ENCODE peak calls at places on chromosomes 4 and X, in ten cellular contexts. One of them, this sample, is unnamed.

GRCh38 chr4:152321408-152321807 is 214.5 kb downstream of the FBXW7 start:
- DNase-seq in suprapubic skin: no peak
- DNase-seq in Peyer's patch: no peak
- DNase-seq in heart left ventricle: no peak
- DNase-seq in neuronal stem cell: no peak
- DNase-seq in PC-9: no peak
- DNase-seq in IMR-90: no peak
- DNase-seq in adrenal gland: no peak
- DNase-seq in ascending aorta: no peak
- DNase-seq in aorta: no peak
- DNase-seq in this sample: no peak

GRCh38 chr4:51845736-51846135 is 2.8 kb downstream of the DCUN1D4 start:
- DNase-seq in Peyer's patch: no peak
- DNase-seq in heart left ventricle: no peak
- DNase-seq in suprapubic skin: no peak
- DNase-seq in PC-9: no peak
- DNase-seq in adrenal gland: no peak
- DNase-seq in neuronal stem cell: no peak
- DNase-seq in ascending aorta: no peak
- DNase-seq in aorta: no peak
- DNase-seq in IMR-90: no peak
- DNase-seq in this sample: no peak

GRCh38 chr4:140675599-140676231 is 80.5 kb downstream of the TBC1D9 start:
- DNase-seq in IMR-90: peak; percentile 38
- DNase-seq in neuronal stem cell: no peak
- DNase-seq in aorta: no peak
- DNase-seq in PC-9: no peak
- DNase-seq in adrenal gland: no peak
- DNase-seq in Peyer's patch: no peak
- DNase-seq in suprapubic skin: no peak
- DNase-seq in ascending aorta: no peak
- DNase-seq in heart left ventricle: no peak
- DNase-seq in this sample: no peak

GRCh38 chr4:174222266-174222872 is 61.1 kb downstream of the FBXO8 start:
- DNase-seq in suprapubic skin: no peak
- DNase-seq in heart left ventricle: no peak
- DNase-seq in ascending aorta: no peak
- DNase-seq in Peyer's patch: no peak
- DNase-seq in neuronal stem cell: peak; percentile 3
- DNase-seq in adrenal gland: no peak
- DNase-seq in PC-9: no peak
- DNase-seq in IMR-90: peak; percentile 29
- DNase-seq in aorta: no peak
- DNase-seq in this sample: no peak

GRCh38 chr4:139919513-139919912 is 234.5 kb downstream of the MAML3 start:
- DNase-seq in heart left ventricle: no peak
- DNase-seq in Peyer's patch: no peak
- DNase-seq in aorta: no peak
- DNase-seq in adrenal gland: no peak
- DNase-seq in PC-9: no peak
- DNase-seq in suprapubic skin: no peak
- DNase-seq in ascending aorta: no peak
- DNase-seq in IMR-90: peak; percentile 65
- DNase-seq in neuronal stem cell: no peak
- DNase-seq in this sample: no peak

GRCh38 chr4:7390906-7391636 is 43.7 kb downstream of the PSAPL1 start:
- DNase-seq in PC-9: no peak
- DNase-seq in aorta: peak; percentile 58
- DNase-seq in suprapubic skin: peak; percentile 71
- DNase-seq in ascending aorta: peak; percentile 42
- DNase-seq in adrenal gland: no peak
- DNase-seq in neuronal stem cell: no peak
- DNase-seq in IMR-90: no peak
- DNase-seq in Peyer's patch: peak; percentile 9
- DNase-seq in heart left ventricle: no peak
- DNase-seq in this sample: no peak

GRCh38 chrX:15849555-15849954 is 5.1 kb downstream of the AP1S2 start:
- DNase-seq in neuronal stem cell: no peak
- DNase-seq in Peyer's patch: no peak
- DNase-seq in suprapubic skin: no peak
- DNase-seq in IMR-90: no peak
- DNase-seq in PC-9: no peak
- DNase-seq in heart left ventricle: no peak
- DNase-seq in ascending aorta: no peak
- DNase-seq in adrenal gland: no peak
- DNase-seq in aorta: no peak
- DNase-seq in this sample: no peak

GRCh38 chrX:103170216-103170615 is 44.7 kb upstream of the BEX4 start:
- DNase-seq in adrenal gland: no peak
- DNase-seq in Peyer's patch: no peak
- DNase-seq in ascending aorta: no peak
- DNase-seq in heart left ventricle: no peak
- DNase-seq in PC-9: no peak
- DNase-seq in neuronal stem cell: no peak
- DNase-seq in IMR-90: peak; percentile 29
- DNase-seq in aorta: no peak
- DNase-seq in suprapubic skin: no peak
- DNase-seq in this sample: no peak

GRCh38 chr4:168587326-168588125 is 90.7 kb downstream of the PALLD start:
- DNase-seq in IMR-90: peak; percentile 88
- DNase-seq in Peyer's patch: no peak
- DNase-seq in adrenal gland: no peak
- DNase-seq in suprapubic skin: no peak
- DNase-seq in ascending aorta: peak; percentile 75
- DNase-seq in aorta: peak; percentile 74
- DNase-seq in heart left ventricle: peak; percentile 56
- DNase-seq in PC-9: peak; percentile 74
- DNase-seq in neuronal stem cell: no peak
- DNase-seq in this sample: no peak

GRCh38 chrX:49956313-49956712 is 33.9 kb downstream of the CLCN5 start:
- DNase-seq in heart left ventricle: no peak
- DNase-seq in Peyer's patch: no peak
- DNase-seq in suprapubic skin: no peak
- DNase-seq in PC-9: no peak
- DNase-seq in aorta: no peak
- DNase-seq in adrenal gland: no peak
- DNase-seq in ascending aorta: no peak
- DNase-seq in neuronal stem cell: peak; percentile 0
- DNase-seq in IMR-90: no peak
- DNase-seq in this sample: no peak

GRCh38 chrX:139559383-139560042 is 29.0 kb downstream of the F9 start:
- DNase-seq in neuronal stem cell: peak; percentile 45
- DNase-seq in IMR-90: peak; percentile 43
- DNase-seq in adrenal gland: peak; percentile 34
- DNase-seq in PC-9: peak; percentile 7
- DNase-seq in heart left ventricle: no peak
- DNase-seq in ascending aorta: no peak
- DNase-seq in suprapubic skin: no peak
- DNase-seq in aorta: no peak
- DNase-seq in Peyer's patch: no peak
- DNase-seq in this sample: no peak

GRCh38 chr4:53119685-53120084 is 246.2 kb downstream of the SCFD2 start:
- DNase-seq in neuronal stem cell: peak; percentile 43
- DNase-seq in ascending aorta: no peak
- DNase-seq in aorta: no peak
- DNase-seq in heart left ventricle: no peak
- DNase-seq in Peyer's patch: no peak
- DNase-seq in IMR-90: peak; percentile 75
- DNase-seq in PC-9: no peak
- DNase-seq in adrenal gland: no peak
- DNase-seq in suprapubic skin: no peak
- DNase-seq in this sample: no peak

GRCh38 chr4:88830576-88830975 is 132.9 kb upstream of the NAP1L5 start:
- DNase-seq in PC-9: no peak
- DNase-seq in ascending aorta: no peak
- DNase-seq in heart left ventricle: no peak
- DNase-seq in neuronal stem cell: no peak
- DNase-seq in aorta: no peak
- DNase-seq in Peyer's patch: no peak
- DNase-seq in suprapubic skin: no peak
- DNase-seq in IMR-90: no peak
- DNase-seq in adrenal gland: no peak
- DNase-seq in this sample: no peak
- H3K27ac ChIP-seq in PC-9: no peak overlapping the region
- H3K27ac ChIP-seq in ascending aorta: no peak overlapping the region
- H3K27ac ChIP-seq in heart left ventricle: no peak overlapping the region
- H3K27ac ChIP-seq in neuronal stem cell: no peak overlapping the region
- H3K27ac ChIP-seq in aorta: no peak overlapping the region
- H3K27ac ChIP-seq in Peyer's patch: no peak overlapping the region
- H3K27ac ChIP-seq in suprapubic skin: no peak overlapping the region
- H3K27ac ChIP-seq in IMR-90: no peak overlapping the region
- H3K27ac ChIP-seq in adrenal gland: no peak overlapping the region
- H3K27ac ChIP-seq in this sample: no peak overlapping the region

DNA sequence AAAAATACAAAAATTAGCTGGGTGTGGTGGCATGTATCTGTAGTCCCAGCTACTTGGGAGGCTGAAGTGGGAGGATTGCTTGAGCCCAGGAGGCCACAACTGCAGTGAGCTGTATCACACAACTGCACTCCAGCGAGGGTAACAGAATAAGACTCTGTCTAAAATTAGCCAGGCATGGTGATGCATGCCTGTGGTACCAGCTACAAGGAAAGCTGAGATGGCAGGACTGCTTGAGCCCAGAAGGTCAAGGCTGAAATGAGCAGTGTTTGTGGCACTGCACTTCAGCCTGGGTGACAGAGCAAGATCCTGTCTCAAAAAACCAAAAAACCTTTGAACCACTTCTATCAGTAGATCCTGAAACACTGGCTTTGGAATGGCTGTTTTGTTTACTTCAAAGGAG is 10.2 kb downstream of the GRSF1 start:
- DNase-seq in heart left ventricle: no peak
- DNase-seq in adrenal gland: peak; percentile 57
- DNase-seq in IMR-90: no peak
- DNase-seq in PC-9: no peak
- DNase-seq in neuronal stem cell: no peak
- DNase-seq in Peyer's patch: no peak
- DNase-seq in suprapubic skin: no peak
- DNase-seq in ascending aorta: no peak
- DNase-seq in aorta: no peak
- DNase-seq in this sample: no peak
- H3K36me3 ChIP-seq in heart left ventricle: peaks cover 100% of the 10 kb centered on the region
- H3K36me3 ChIP-seq in adrenal gland: no peaks in the 10 kb centered on the region
- H3K36me3 ChIP-seq in IMR-90: peaks cover 47% of the 10 kb centered on the region
- H3K36me3 ChIP-seq in PC-9: peaks cover 7% of the 10 kb centered on the region
- H3K36me3 ChIP-seq in neuronal stem cell: peaks cover 96% of the 10 kb centered on the region
- H3K36me3 ChIP-seq in Peyer's patch: no peaks in the 10 kb centered on the region
- H3K36me3 ChIP-seq in suprapubic skin: peaks cover 96% of the 10 kb centered on the region
- H3K36me3 ChIP-seq in ascending aorta: peaks cover 91% of the 10 kb centered on the region
- H3K36me3 ChIP-seq in aorta: peaks cover 4% of the 10 kb centered on the region
- H3K36me3 ChIP-seq in this sample: peaks cover 40% of the 10 kb centered on the region

DNA sequence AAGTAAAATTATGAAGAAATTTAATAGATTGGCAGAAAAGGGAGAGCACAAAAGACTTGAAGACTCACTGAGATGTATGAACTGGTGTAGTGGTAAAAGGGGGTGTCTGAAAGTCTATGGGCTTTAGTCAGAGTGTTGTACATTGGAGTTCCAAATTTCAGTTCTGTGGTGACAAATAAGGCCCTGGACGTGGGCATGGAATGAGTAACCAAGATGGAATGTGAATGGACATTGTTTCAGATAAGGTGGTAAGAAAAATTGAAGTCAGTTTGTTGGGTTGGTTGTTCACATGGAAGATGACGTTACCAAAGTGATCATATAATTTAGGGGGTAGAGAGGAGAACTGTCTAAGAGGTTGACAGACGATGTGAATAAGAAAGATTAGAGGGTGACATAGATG is 13.9 kb downstream of the CYSLTR1 start:
- DNase-seq in adrenal gland: no peak
- DNase-seq in PC-9: no peak
- DNase-seq in IMR-90: no peak
- DNase-seq in heart left ventricle: no peak
- DNase-seq in Peyer's patch: no peak
- DNase-seq in neuronal stem cell: no peak
- DNase-seq in aorta: no peak
- DNase-seq in ascending aorta: no peak
- DNase-seq in suprapubic skin: no peak
- DNase-seq in this sample: no peak
- H3K9me3 ChIP-seq in adrenal gland: no peaks in the 10 kb centered on the region
- H3K9me3 ChIP-seq in PC-9: no peaks in the 10 kb centered on the region
- H3K9me3 ChIP-seq in IMR-90: no peaks in the 10 kb centered on the region
- H3K9me3 ChIP-seq in heart left ventricle: no peaks in the 10 kb centered on the region
- H3K9me3 ChIP-seq in Peyer's patch: no peaks in the 10 kb centered on the region
- H3K9me3 ChIP-seq in neuronal stem cell: no peaks in the 10 kb centered on the region
- H3K9me3 ChIP-seq in aorta: no peaks in the 10 kb centered on the region
- H3K9me3 ChIP-seq in ascending aorta: no peaks in the 10 kb centered on the region
- H3K9me3 ChIP-seq in suprapubic skin: no peaks in the 10 kb centered on the region
- H3K9me3 ChIP-seq in this sample: no peaks in the 10 kb centered on the region

GRCh38 chr4:73051625-73052024 is 17.9 kb downstream of the COX18 start:
- DNase-seq in adrenal gland: no peak
- DNase-seq in suprapubic skin: no peak
- DNase-seq in aorta: no peak
- DNase-seq in ascending aorta: no peak
- DNase-seq in neuronal stem cell: no peak
- DNase-seq in IMR-90: no peak
- DNase-seq in heart left ventricle: no peak
- DNase-seq in PC-9: no peak
- DNase-seq in Peyer's patch: no peak
- DNase-seq in this sample: no peak

GRCh38 chr4:73053974-73054480 is 15.5 kb downstream of the COX18 start:
- DNase-seq in heart left ventricle: no peak
- DNase-seq in ascending aorta: no peak
- DNase-seq in Peyer's patch: no peak
- DNase-seq in IMR-90: peak; percentile 50
- DNase-seq in aorta: no peak
- DNase-seq in PC-9: no peak
- DNase-seq in suprapubic skin: no peak
- DNase-seq in adrenal gland: no peak
- DNase-seq in neuronal stem cell: no peak
- DNase-seq in this sample: no peak

GRCh38 chr4:73053076-73053475 is 16.4 kb downstream of the COX18 start:
- DNase-seq in neuronal stem cell: no peak
- DNase-seq in adrenal gland: no peak
- DNase-seq in aorta: no peak
- DNase-seq in heart left ventricle: no peak
- DNase-seq in suprapubic skin: no peak
- DNase-seq in IMR-90: peak; percentile 28
- DNase-seq in Peyer's patch: no peak
- DNase-seq in ascending aorta: no peak
- DNase-seq in PC-9: no peak
- DNase-seq in this sample: no peak

GRCh38 chr4:73055241-73055897 is 14.1 kb downstream of the COX18 start:
- DNase-seq in heart left ventricle: no peak
- DNase-seq in ascending aorta: no peak
- DNase-seq in neuronal stem cell: no peak
- DNase-seq in adrenal gland: no peak
- DNase-seq in suprapubic skin: no peak
- DNase-seq in Peyer's patch: no peak
- DNase-seq in IMR-90: peak; percentile 13
- DNase-seq in aorta: no peak
- DNase-seq in PC-9: no peak
- DNase-seq in this sample: no peak
- H3K27ac ChIP-seq in heart left ventricle: no peak overlapping the region
- H3K27ac ChIP-seq in ascending aorta: no peak overlapping the region
- H3K27ac ChIP-seq in neuronal stem cell: no peak overlapping the region
- H3K27ac ChIP-seq in adrenal gland: no peak overlapping the region
- H3K27ac ChIP-seq in suprapubic skin: no peak overlapping the region
- H3K27ac ChIP-seq in Peyer's patch: no peak overlapping the region
- H3K27ac ChIP-seq in IMR-90: no peak overlapping the region
- H3K27ac ChIP-seq in aorta: no peak overlapping the region
- H3K27ac ChIP-seq in PC-9: no peak overlapping the region
- H3K27ac ChIP-seq in this sample: no peak overlapping the region